ENCODE peak calls at places on chromosomes 1 and 21, in four cellular contexts. G is WTC11, S is K562, W is HepG2. E is an unnamed sample.

GRCh38 chr1:232238009-232238408 is 391.9 kb downstream of the SIPA1L2 start:
- DNase-seq in G (no peak), S (no peak), W (no peak), E (no peak)

GRCh38 chr21:29299046-29299905 is 554 bp downstream of the BACH1 start:
- DNase-seq in G (peak), S (peak), W (peak), E (peak)

GRCh38 chr1:39653546-39654031 is 14.1 kb upstream of the HEYL start:
- DNase-seq in G (peak), S (peak), W (peak), E (peak)

GRCh38 chr1:185245466-185245865 is 71.6 kb downstream of the IVNS1ABP start:
- DNase-seq in G (no peak), S (no peak), W (no peak), E (no peak)

GRCh38 chr1:31796707-31797106 is 19.1 kb downstream of the SPOCD1 start:
- DNase-seq in G (no peak), S (no peak), W (no peak), E (no peak)

GRCh38 chr1:246319111-246319510 is 188.0 kb downstream of the SMYD3 start:
- DNase-seq in G (no peak), S (no peak), W (no peak), E (no peak)

GRCh38 chr1:204728456-204728855 is 42.9 kb upstream of the LRRN2 start:
- DNase-seq in G (no peak), S (no peak), W (no peak), E (no peak)

GRCh38 chr1:202046227-202046626 is 35.8 kb downstream of the ELF3 start:
- DNase-seq in G (no peak), S (no peak), W (no peak), E (no peak)

GRCh38 chr1:43779266-43779665 is 71.9 kb downstream of the ST3GAL3 start:
- DNase-seq in G (no peak), S (no peak), W (no peak), E (no peak)

GRCh38 chr1:170640581-170640980 is 23.4 kb upstream of the PRRX1 start:
- DNase-seq in G (no peak), S (no peak), W (no peak), E (no peak)

GRCh38 chr21:36297938-36298572 is 21.9 kb upstream of the MORC3 start:
- DNase-seq in G (no peak), S (peak), W (peak), E (no peak)

GRCh38 chr1:4973341-4973740 is 318.9 kb downstream of the AJAP1 start:
- DNase-seq in G (no peak), S (no peak), W (no peak), E (no peak)

GRCh38 chr1:40478276-40478675 is 1.2 kb downstream of the ZFP69 start:
- DNase-seq in G (no peak), S (no peak), W (no peak), E (no peak)

GRCh38 chr1:43359696-43360095 is 915 bp downstream of the CDC20 start:
- DNase-seq in G (no peak), S (no peak), W (no peak), E (no peak)

GRCh38 chr1:3857791-3858129 is 484 bp downstream of the DFFB start:
- DNase-seq in G (no peak), S (no peak), W (no peak), E (no peak)

GRCh38 chr1:12166834-12167492 is at the start of gene TNFRSF1B:
- DNase-seq in G (peak), S (peak), W (no peak), E (no peak)

GRCh38 chr1:23643668-23644554 is 47.7 kb upstream of the RPL11 start:
- DNase-seq in G (no peak), S (no peak), W (no peak), E (no peak)

GRCh38 chr1:40627987-40628902 is 37.2 kb downstream of the RIMS3 start:
- DNase-seq in G (no peak), S (no peak), W (no peak), E (no peak)

GRCh38 chr1:3403388-3404179 is 50.9 kb upstream of the ARHGEF16 start:
- DNase-seq in G (peak), S (no peak), W (peak), E (peak)

GRCh38 chr1:183139281-183139942 is 46.7 kb upstream of the LAMC2 start:
- DNase-seq in G (no peak), S (no peak), W (peak), E (no peak)

GRCh38 chr1:201011616-201012015 is 11.9 kb downstream of the KIF21B start:
- DNase-seq in G (no peak), S (no peak), W (no peak), E (no peak)

GRCh38 chr21:36024782-36025181 is 35.5 kb downstream of the SETD4 start:
- DNase-seq in G (no peak), S (no peak), W (no peak), E (no peak)

GRCh38 chr1:20361805-20362381 is 71.2 kb downstream of the VWA5B1 start:
- DNase-seq in G (peak), S (peak), W (peak), E (peak)

GRCh38 chr1:47527653-47528272 is 89.9 kb downstream of the FOXD2 start:
- DNase-seq in G (peak), S (peak), W (peak), E (no peak)

GRCh38 chr1:236350308-236350707 is 43.8 kb upstream of the EDARADD start:
- DNase-seq in G (no peak), S (no peak), W (no peak), E (no peak)

GRCh38 chr1:236861560-236862230 is 66.6 kb downstream of the MTR start:
- DNase-seq in G (no peak), S (no peak), W (peak), E (no peak)

GRCh38 chr1:64396817-64397216 is 73.1 kb upstream of the CACHD1 start:
- DNase-seq in G (peak), S (no peak), W (no peak), E (no peak)

GRCh38 chr1:234102591-234102990 is 198.1 kb downstream of the SLC35F3 start:
- DNase-seq in G (no peak), S (no peak), W (no peak), E (no peak)

GRCh38 chr1:203219934-203220333 is 9.5 kb downstream of the CHIT1 start:
- DNase-seq in G (peak), S (no peak), W (no peak), E (no peak)

GRCh38 chr1:100440075-100440809 is 87.9 kb downstream of the CDC14A start:
- DNase-seq in G (no peak), S (peak), W (peak), E (no peak)

GRCh38 chr1:53107570-53108322 is 34.7 kb downstream of the SLC1A7 start:
- DNase-seq in G (no peak), S (no peak), W (peak), E (no peak)

GRCh38 chr1:13737388-13737787 is 37.4 kb downstream of the PRDM2 start:
- DNase-seq in G (no peak), S (no peak), W (no peak), E (no peak)

GRCh38 chr1:8473121-8473891 is 155.4 kb downstream of the SLC45A1 start:
- DNase-seq in G (no peak), S (no peak), W (peak), E (no peak)

GRCh38 chr1:22321917-22322316 is 129.7 kb upstream of the ZBTB40 start:
- DNase-seq in G (no peak), S (no peak), W (no peak), E (no peak)

GRCh38 chr1:63915121-63915520 is 141.3 kb downstream of the ROR1 start:
- DNase-seq in G (no peak), S (no peak), W (peak), E (no peak)

GRCh38 chr1:162406811-162407210 is 5.1 kb downstream of the SH2D1B start:
- DNase-seq in G (no peak), S (no peak), W (no peak), E (no peak)

GRCh38 chr1:90122679-90123340 is 127.9 kb downstream of the ZNF326 start:
- DNase-seq in G (no peak), S (no peak), W (no peak), E (no peak)

GRCh38 chr1:205273551-205273982 is 45.8 kb downstream of the TMCC2 start:
- DNase-seq in G (peak), S (peak), W (peak), E (peak)

GRCh38 chr1:211474426-211474825 is 17.5 kb downstream of the RD3 start:
- DNase-seq in G (no peak), S (no peak), W (no peak), E (peak)
- TF ChIP-seq ELF4 in G (no peak), S (no peak), W (no peak), E (no peak)

GRCh38 chr1:79325126-79325525 is 318.6 kb upstream of the ADGRL4 start:
- DNase-seq in G (no peak), S (no peak), W (no peak), E (no peak)

GRCh38 chr1:79322511-79323027 is 316.0 kb upstream of the ADGRL4 start:
- DNase-seq in G (no peak), S (no peak), W (no peak), E (no peak)

GRCh38 chr1:79323240-79324025 is 316.9 kb upstream of the ADGRL4 start:
- DNase-seq in G (no peak), S (no peak), W (no peak), E (no peak)

GRCh38 chr1:79326875-79327274 is 320.3 kb upstream of the ADGRL4 start:
- DNase-seq in G (no peak), S (no peak), W (no peak), E (no peak)

GRCh38 chr1:79325705-79326104 is 319.2 kb upstream of the ADGRL4 start:
- DNase-seq in G (no peak), S (no peak), W (no peak), E (no peak)
- TF ChIP-seq ELF4 in G (no peak), S (no peak), W (no peak), E (no peak)

DNA sequence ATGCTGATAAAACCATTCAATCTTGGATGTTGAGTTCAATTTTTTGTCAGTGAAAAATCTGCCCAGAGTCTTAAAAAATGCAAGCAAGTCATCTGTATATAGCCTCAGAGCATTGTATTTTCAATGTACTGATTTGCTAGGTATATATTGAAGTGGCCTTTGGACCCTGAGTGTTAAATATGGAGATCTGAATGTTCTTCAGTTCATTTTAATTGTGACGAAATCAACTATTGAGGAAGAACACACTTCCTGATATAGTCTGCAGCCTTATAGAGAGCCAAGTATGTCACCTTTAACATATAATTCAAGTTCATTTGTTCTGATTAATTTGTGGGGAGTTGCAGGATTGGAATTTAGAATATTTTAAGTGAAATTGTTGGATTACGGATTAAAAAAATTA is 128.1 kb downstream of the ST6GALNAC3 start:
- DNase-seq in G (no peak), S (no peak), W (no peak), E (no peak)
- TF ChIP-seq ELF4 in G (no peak), S (no peak), W (no peak), E (no peak)

DNA sequence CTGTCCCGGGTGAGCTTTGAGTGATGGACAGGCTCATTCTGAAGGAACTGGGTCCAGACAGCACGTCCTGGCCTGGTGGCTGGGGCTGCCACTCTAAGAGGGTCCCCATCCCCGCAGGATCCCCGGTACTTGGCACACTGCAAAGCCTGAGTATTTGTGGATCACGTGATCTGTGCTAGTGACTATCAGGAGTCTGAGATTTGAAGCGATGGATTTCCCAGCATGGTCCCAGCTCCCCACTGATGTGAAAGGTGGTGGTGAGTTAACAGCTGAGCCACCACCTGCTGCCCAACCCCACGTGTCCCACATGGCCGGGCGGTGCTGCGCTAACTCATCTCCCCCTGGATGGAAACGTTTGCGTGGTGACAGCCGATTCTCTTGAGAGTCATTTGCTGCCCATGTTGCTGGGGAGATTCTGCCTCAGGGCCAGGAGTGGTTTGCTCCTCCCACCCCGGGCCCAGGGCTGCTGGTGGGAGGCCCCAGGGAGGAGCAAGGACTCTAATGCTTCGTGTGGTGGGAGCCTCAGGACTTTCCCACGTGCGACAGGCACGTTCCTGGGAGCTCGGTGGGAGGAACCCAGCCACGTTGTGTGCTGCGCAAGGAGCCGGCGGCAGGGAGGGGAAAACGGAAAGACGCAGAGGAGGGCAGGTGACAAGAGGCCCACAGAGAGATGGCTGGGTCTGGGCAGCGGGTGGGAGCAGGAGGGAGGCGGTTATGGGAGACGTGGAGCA is 15.1 kb downstream of the FAAP20 start:
- DNase-seq in G (no peak), S (peak), W (no peak), E (no peak)
- TF ChIP-seq ELF4 in G (no peak), S (peak), W (no peak), E (no peak)

DNA sequence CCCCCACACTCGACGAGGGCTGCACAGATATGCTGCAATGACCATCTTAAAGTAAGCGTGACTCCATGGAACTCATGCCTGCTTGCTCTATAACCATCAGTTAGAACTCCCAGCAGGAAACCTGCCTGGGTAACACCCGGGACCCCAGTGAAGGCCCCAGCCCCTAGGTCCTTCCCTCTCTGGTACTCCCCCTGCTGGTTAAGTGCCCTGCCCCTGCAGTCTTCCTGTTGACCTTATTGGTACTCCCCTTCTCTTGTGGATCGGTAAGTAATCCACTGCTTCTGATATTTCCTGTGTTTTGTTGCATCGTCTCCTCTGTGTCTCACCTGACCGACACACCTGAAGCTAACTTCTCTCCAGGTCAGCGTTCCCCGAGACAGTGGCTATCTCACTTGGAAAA is 104.8 kb upstream of the COG2 start:
- DNase-seq in G (peak), S (peak), W (no peak), E (no peak)
- TF ChIP-seq ELF4 in G (no peak), S (no peak), W (no peak), E (no peak)

DNA sequence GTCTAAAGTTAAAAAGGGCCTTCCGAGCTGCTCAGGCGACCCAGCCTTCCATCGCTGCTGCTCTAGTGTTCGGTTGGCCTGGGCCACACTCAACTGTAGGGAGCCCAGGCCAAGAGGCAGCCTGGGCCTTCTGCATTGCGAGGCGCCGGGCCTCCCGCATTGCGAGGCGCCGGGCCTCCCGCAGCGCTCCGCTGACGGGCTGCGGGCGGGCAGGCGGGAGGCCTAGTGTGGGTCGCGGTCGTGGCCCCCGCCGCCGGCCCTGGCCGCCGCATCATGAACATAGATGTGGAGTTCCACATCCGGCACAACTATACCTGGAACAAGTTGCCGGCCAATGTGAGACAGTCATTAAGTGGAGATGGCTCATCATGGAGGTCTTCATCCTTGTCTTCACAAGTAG is 48.3 kb downstream of the PPIAL4G start:
- DNase-seq in G (no peak), S (no peak), W (no peak), E (no peak)
- TF ChIP-seq ELF4 in G (no peak), S (no peak), W (no peak), E (no peak)

DNA sequence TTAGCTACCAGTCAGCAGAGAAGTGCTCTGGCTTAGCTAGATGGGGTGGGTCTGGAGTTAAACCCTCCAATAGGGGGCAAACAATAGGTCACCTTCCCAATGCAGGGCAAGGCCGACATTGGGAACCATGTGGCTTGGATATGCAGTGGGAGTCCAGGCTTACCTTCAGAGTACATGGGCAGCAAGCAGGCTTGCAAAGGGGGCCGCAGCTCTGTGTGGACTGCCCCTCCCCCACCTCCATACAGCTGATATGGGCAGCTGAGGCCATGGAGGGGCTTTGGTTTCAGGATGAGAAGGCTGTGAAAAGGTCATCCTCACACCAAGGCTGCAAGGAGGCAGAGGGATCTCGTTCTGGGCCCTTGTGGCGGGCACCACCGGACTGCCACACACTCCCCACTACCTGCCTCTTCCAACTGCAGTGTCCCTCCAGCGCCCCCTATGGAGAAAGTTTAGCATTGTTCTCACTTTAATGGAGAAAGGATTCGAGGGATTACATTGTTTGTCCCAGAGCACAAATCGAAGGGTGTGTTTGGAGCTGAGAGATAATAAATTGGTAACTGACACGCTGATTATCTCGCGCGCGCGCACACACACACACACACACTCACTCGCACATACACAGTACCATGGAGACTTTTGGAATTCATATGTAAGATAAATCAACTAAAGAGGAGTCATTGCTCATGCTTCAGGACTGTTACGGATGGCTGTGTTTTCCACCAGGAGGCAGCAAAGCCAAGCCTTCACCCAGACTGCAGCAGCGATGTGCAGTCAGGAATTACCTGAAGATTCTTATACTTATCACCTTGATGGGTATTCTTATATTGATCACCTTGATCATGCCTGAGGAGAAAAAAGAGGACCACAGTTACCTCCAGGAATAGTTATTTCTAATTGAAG is 7.0 kb upstream of the SMCP start:
- DNase-seq in G (peak), S (peak), W (peak), E (peak)
- TF ChIP-seq ELF4 in G (no peak), S (no peak), W (no peak), E (no peak)

DNA sequence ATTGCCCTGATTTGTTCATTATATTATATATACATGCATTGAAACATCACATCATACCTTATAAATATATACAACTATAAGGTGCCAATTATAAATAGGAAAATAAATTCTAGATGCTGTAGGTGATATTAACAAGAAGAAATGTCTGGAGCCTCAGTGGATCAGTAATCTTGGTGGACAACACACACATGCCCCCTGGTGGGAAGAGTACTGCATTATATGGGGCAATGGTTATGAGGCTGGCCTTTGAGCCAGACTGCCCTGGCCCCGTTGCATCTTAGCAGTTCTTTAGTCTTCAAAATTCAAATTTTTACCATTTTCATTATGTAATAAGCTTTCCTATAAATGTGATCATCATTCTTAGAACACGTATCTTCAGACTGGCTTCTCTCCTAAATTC is 335.0 kb upstream of the GREM2 start:
- DNase-seq in G (peak), S (peak), W (peak), E (peak)
- TF ChIP-seq ELF4 in G (no peak), S (no peak), W (no peak), E (no peak)

GRCh38 chr21:45643021-45643980 is at the start of gene PCBP3:
- DNase-seq in G (peak), S (peak), W (no peak), E (peak)
- TF ChIP-seq ELF4 in G (no peak), S (no peak), W (no peak), E (no peak)